ENCODE peak calls at places on chromosome 16, in four cellular contexts. One of them, this sample, is unnamed.

GRCh38 chr16:14501331-14502255 is 128.5 kb downstream of the PARN start:
- DNase-seq in lower lobe of right lung: peak; percentile 83
- DNase-seq in ovary: peak; percentile 92
- DNase-seq in left lung: peak; percentile 86
- DNase-seq in this sample: no peak

GRCh38 chr16:55502801-55503366 is 6.0 kb upstream of the LPCAT2 start:
- DNase-seq in left lung: peak; percentile 83
- DNase-seq in ovary: peak; percentile 97
- DNase-seq in lower lobe of right lung: peak; percentile 82
- DNase-seq in this sample: peak; percentile 53

GRCh38 chr16:1941162-1941923 is 1.7 kb downstream of the MSRB1 start:
- DNase-seq in lower lobe of right lung: no peak
- DNase-seq in left lung: no peak
- DNase-seq in ovary: no peak
- DNase-seq in this sample: no peak

GRCh38 chr16:3640632-3641501 is 13.6 kb upstream of the DNASE1 start:
- DNase-seq in ovary: no peak
- DNase-seq in left lung: no peak
- DNase-seq in lower lobe of right lung: peak; percentile 17
- DNase-seq in this sample: no peak

GRCh38 chr16:15732416-15732815 is 82.4 kb downstream of the NDE1 start:
- DNase-seq in lower lobe of right lung: no peak
- DNase-seq in left lung: no peak
- DNase-seq in ovary: no peak
- DNase-seq in this sample: no peak

GRCh38 chr16:74465281-74465680 is 44.0 kb upstream of the CLEC18B start:
- DNase-seq in lower lobe of right lung: no peak
- DNase-seq in left lung: no peak
- DNase-seq in ovary: no peak
- DNase-seq in this sample: no peak

GRCh38 chr16:63943568-63943967 is 1178.3 kb downstream of the CDH11 start:
- DNase-seq in left lung: no peak
- DNase-seq in ovary: no peak
- DNase-seq in lower lobe of right lung: no peak
- DNase-seq in this sample: no peak

GRCh38 chr16:27127293-27127692 is 60.6 kb downstream of the C16orf82 start:
- DNase-seq in left lung: no peak
- DNase-seq in ovary: no peak
- DNase-seq in lower lobe of right lung: no peak
- DNase-seq in this sample: no peak

GRCh38 chr16:89986600-89986999 is 32.7 kb downstream of the DBNDD1 start:
- DNase-seq in lower lobe of right lung: no peak
- DNase-seq in left lung: peak; percentile 13
- DNase-seq in ovary: no peak
- DNase-seq in this sample: no peak

GRCh38 chr16:20867585-20867984 is 32.6 kb downstream of the DCUN1D3 start:
- DNase-seq in lower lobe of right lung: no peak
- DNase-seq in left lung: no peak
- DNase-seq in ovary: no peak
- DNase-seq in this sample: no peak

GRCh38 chr16:49545243-49545642 is 171.6 kb downstream of the C16orf78 start:
- DNase-seq in ovary: no peak
- DNase-seq in left lung: no peak
- DNase-seq in lower lobe of right lung: no peak
- DNase-seq in this sample: no peak

GRCh38 chr16:4947722-4948503 is 10.2 kb upstream of the SEC14L5 start:
- DNase-seq in left lung: peak; percentile 45
- DNase-seq in lower lobe of right lung: no peak
- DNase-seq in ovary: no peak
- DNase-seq in this sample: no peak

GRCh38 chr16:55333690-55334089 is 9.7 kb downstream of the IRX6 start:
- DNase-seq in ovary: no peak
- DNase-seq in left lung: no peak
- DNase-seq in lower lobe of right lung: no peak
- DNase-seq in this sample: no peak

GRCh38 chr16:7449808-7450207 is 117.2 kb downstream of the RBFOX1 start:
- DNase-seq in lower lobe of right lung: no peak
- DNase-seq in ovary: no peak
- DNase-seq in left lung: no peak
- DNase-seq in this sample: no peak

GRCh38 chr16:2767891-2768290 is 9.2 kb downstream of the ELOB start:
- DNase-seq in lower lobe of right lung: peak; percentile 15
- DNase-seq in left lung: no peak
- DNase-seq in ovary: no peak
- DNase-seq in this sample: no peak

GRCh38 chr16:82769845-82770244 is 143.1 kb downstream of the CDH13 start:
- DNase-seq in left lung: no peak
- DNase-seq in lower lobe of right lung: no peak
- DNase-seq in ovary: no peak
- DNase-seq in this sample: no peak

GRCh38 chr16:54199486-54200160 is 87.0 kb downstream of the IRX3 start:
- DNase-seq in left lung: no peak
- DNase-seq in ovary: no peak
- DNase-seq in lower lobe of right lung: no peak
- DNase-seq in this sample: no peak

GRCh38 chr16:85141491-85142128 is 29.3 kb upstream of the CIBAR2 start:
- DNase-seq in left lung: peak; percentile 55
- DNase-seq in lower lobe of right lung: no peak
- DNase-seq in ovary: no peak
- DNase-seq in this sample: no peak

GRCh38 chr16:25134306-25134705 is 22.8 kb downstream of the LCMT1 start:
- DNase-seq in left lung: no peak
- DNase-seq in lower lobe of right lung: no peak
- DNase-seq in ovary: no peak
- DNase-seq in this sample: no peak

GRCh38 chr16:9027070-9027799 is 63.5 kb upstream of the USP7 start:
- DNase-seq in ovary: no peak
- DNase-seq in left lung: no peak
- DNase-seq in lower lobe of right lung: no peak
- DNase-seq in this sample: no peak

GRCh38 chr16:8713635-8714097 is 39.2 kb downstream of the ABAT start:
- DNase-seq in left lung: no peak
- DNase-seq in ovary: no peak
- DNase-seq in lower lobe of right lung: no peak
- DNase-seq in this sample: no peak

GRCh38 chr16:25051446-25052160 is 36.4 kb upstream of the ARHGAP17 start:
- DNase-seq in left lung: no peak
- DNase-seq in ovary: no peak
- DNase-seq in lower lobe of right lung: no peak
- DNase-seq in this sample: no peak

GRCh38 chr16:8620535-8620934 is 963 bp upstream of the METTL22 start:
- DNase-seq in lower lobe of right lung: no peak
- DNase-seq in ovary: no peak
- DNase-seq in left lung: no peak
- DNase-seq in this sample: no peak

GRCh38 chr16:10566613-10567012 is 13.8 kb downstream of the EMP2 start:
- DNase-seq in lower lobe of right lung: no peak
- DNase-seq in ovary: no peak
- DNase-seq in left lung: no peak
- DNase-seq in this sample: no peak

GRCh38 chr16:82628741-82629140 is 2.0 kb downstream of the CDH13 start:
- DNase-seq in ovary: no peak
- DNase-seq in left lung: no peak
- DNase-seq in lower lobe of right lung: no peak
- DNase-seq in this sample: no peak

GRCh38 chr16:2090819-2091721 is 43.3 kb downstream of the TSC2 start:
- DNase-seq in lower lobe of right lung: peak; percentile 87
- DNase-seq in ovary: peak; percentile 66
- DNase-seq in left lung: peak; percentile 92
- DNase-seq in this sample: peak; percentile 72

GRCh38 chr16:3183445-3184139 is 4.4 kb upstream of the OR1F1 start:
- DNase-seq in lower lobe of right lung: no peak
- DNase-seq in left lung: no peak
- DNase-seq in ovary: no peak
- DNase-seq in this sample: no peak

GRCh38 chr16:84618428-84619102 is 687 bp upstream of the COTL1 start:
- DNase-seq in left lung: peak; percentile 73
- DNase-seq in lower lobe of right lung: no peak
- DNase-seq in ovary: peak; percentile 66
- DNase-seq in this sample: peak; percentile 37

GRCh38 chr16:27748868-27749546 is 199.1 kb downstream of the KATNIP start:
- DNase-seq in lower lobe of right lung: peak; percentile 47
- DNase-seq in ovary: peak; percentile 49
- DNase-seq in left lung: no peak
- DNase-seq in this sample: no peak

GRCh38 chr16:22217890-22218730 is 12.0 kb downstream of the EEF2K start:
- DNase-seq in left lung: no peak
- DNase-seq in lower lobe of right lung: no peak
- DNase-seq in ovary: no peak
- DNase-seq in this sample: no peak

GRCh38 chr16:29995330-29995910 is at the start of gene HIRIP3:
- DNase-seq in left lung: peak; percentile 94
- DNase-seq in ovary: peak; percentile 88
- DNase-seq in lower lobe of right lung: peak; percentile 90
- DNase-seq in this sample: peak; percentile 80

GRCh38 chr16:3486506-3487215 is 8.6 kb downstream of the C16orf90 start:
- DNase-seq in lower lobe of right lung: no peak
- DNase-seq in ovary: no peak
- DNase-seq in left lung: no peak
- DNase-seq in this sample: no peak

GRCh38 chr16:6341993-6342392 is 990.7 kb upstream of the RBFOX1 start:
- DNase-seq in left lung: no peak
- DNase-seq in lower lobe of right lung: no peak
- DNase-seq in ovary: no peak
- DNase-seq in this sample: no peak

DNA sequence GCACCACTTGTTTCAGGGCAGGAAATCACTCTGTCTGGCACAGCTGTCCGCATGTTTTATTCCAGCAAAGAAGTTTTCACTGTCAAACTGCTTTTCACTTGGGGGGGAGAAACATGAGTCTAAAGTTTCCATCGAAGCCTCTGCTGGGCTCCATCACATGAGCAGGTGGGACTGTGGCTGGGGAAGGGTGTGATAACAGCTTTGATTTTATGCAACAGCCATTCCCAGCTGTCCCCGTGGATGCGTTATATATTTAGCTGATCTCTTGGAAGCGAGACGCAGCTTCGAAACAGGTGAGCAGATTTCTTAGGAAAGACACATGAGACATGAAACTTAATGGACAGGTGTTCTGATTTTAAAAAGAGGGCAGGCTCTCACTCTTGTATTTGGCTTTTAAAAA is 288.6 kb downstream of the SNX29 start:
- DNase-seq in ovary: no peak
- DNase-seq in left lung: no peak
- DNase-seq in lower lobe of right lung: no peak
- DNase-seq in this sample: no peak
- TF ChIP-seq CTCF in ovary: no peak
- TF ChIP-seq CTCF in left lung: no peak
- TF ChIP-seq CTCF in lower lobe of right lung: no peak
- TF ChIP-seq CTCF in this sample: no peak

GRCh38 chr16:17556276-17557052 is 85.7 kb upstream of the XYLT1 start:
- DNase-seq in ovary: no peak
- DNase-seq in left lung: no peak
- DNase-seq in lower lobe of right lung: no peak
- DNase-seq in this sample: peak; percentile 5
- TF ChIP-seq CTCF in ovary: no peak
- TF ChIP-seq CTCF in left lung: peak; percentile 52
- TF ChIP-seq CTCF in lower lobe of right lung: peak; percentile 47
- TF ChIP-seq CTCF in this sample: peak; percentile 73

DNA sequence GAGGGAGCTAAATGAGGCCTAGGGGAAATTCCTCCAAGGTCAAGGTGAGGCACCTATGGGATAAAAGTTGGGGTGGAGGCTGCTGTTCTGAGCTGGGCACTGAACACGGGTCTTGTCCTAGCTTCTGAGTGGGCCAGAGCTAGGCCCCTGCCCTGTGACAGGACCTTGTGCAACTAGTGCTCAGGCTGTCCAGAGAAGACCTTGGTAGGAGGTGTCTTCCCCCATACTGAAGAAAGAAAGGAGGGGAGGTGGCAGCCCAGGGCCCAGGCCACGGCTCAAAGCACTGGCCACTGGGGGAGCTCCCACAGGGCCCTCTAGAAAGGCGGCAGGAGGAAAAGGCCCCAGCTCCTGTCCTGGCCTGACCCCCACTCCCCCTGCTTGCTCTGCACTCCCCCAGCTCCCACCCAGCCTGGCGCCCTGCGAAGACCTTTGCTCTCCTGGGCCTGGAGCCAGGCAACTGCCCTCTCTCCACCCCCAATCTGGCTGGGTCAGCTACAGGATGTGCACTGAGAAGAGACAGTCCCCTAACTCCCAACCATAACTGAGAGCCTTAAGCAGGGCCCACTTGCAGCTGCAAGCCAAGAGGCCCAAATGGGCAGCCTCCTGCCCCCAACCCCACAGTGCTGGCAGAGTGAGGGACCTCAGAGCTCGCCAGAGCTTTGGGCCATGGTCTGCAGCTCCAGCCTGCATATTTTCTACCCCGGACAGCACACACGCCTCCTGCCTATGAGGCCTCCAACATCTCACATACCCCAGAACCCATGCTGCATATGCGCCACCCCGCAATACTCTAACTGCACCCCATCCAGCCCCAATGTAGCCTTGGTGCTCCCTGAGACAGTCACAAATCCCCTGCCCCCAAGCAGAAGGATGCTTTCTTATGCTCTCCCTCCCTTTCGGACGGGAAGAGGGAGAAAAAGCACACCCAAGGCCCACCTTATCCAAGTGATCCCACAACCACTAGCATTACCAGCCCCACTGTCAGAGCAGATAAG is 15.3 kb downstream of the HSD11B2 start:
- DNase-seq in lower lobe of right lung: no peak
- DNase-seq in ovary: peak; percentile 68
- DNase-seq in left lung: no peak
- DNase-seq in this sample: no peak
- TF ChIP-seq CTCF in lower lobe of right lung: no peak
- TF ChIP-seq CTCF in ovary: no peak
- TF ChIP-seq CTCF in left lung: no peak
- TF ChIP-seq CTCF in this sample: no peak

DNA sequence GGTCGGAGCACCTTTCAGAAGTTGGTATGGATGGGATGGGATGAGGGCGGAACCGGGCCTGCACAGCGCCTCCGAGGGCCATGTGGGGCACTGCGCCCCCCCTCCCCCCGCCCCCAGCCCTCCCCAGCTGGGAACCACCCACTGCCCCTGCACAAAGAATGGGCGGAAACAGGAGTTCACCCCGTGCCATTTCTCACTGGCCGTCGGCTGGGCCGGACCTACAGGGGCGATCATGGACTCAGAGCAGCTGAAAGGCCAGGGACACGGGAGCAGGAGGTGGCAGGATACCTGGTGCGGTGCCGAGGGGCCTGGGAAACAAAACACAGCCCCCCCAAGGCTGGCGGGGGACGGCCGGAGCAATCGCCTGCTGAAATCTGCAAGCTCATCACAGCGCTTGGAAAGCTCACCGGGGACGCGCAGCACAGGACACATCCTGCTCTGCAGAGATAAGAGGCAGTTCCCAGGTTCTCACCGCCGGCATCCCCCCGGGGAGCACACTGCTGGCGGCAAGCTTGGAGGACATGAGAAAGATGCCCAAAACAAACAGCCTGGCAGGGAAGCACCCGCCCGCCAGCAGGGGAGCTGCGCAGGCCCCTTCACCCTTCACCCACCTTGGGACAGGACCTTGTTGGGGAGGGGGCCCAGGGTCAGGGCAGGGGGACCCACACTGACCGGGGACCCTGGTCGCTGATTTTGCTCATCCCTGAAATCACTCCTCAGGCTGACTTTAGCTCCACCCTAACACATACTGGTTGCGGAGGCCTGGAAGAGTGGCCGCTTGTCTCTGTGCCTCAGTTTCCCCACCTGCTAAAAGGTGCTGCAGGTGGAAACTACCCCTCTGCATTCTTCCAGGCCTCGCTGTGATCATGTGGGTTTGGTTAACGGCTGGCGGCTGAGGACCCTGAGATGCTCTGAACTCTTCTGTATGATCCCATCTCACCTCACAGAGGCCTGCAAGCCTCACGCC is 263.9 kb downstream of the C16orf95 start:
- DNase-seq in ovary: no peak
- DNase-seq in left lung: no peak
- DNase-seq in lower lobe of right lung: no peak
- DNase-seq in this sample: no peak
- TF ChIP-seq CTCF in ovary: no peak
- TF ChIP-seq CTCF in left lung: no peak
- TF ChIP-seq CTCF in lower lobe of right lung: no peak
- TF ChIP-seq CTCF in this sample: peak; percentile 45

This sample was measured in neural crest cell.